ENCODE peak calls at places on chromosome 22, in four cellular contexts. Z, P, D and G are unnamed samples.

GRCh38 chr22:20656516-20656901 is 117.4 kb upstream of the SERPIND1 start:
- DNase-seq in Z (no peak), P (no peak), D (no peak), G (no peak)

GRCh38 chr22:21766933-21767462 is 31.4 kb upstream of the YPEL1 start:
- DNase-seq in Z (no peak), P (no peak), D (peak; percentile 69), G (peak; percentile 88)

GRCh38 chr22:29871684-29872083 is 11.3 kb upstream of the MTMR3 start:
- DNase-seq in Z (no peak), P (no peak), D (no peak), G (no peak)

GRCh38 chr22:46747646-46748045 is 9.6 kb upstream of the CERK start:
- DNase-seq in Z (no peak), P (no peak), D (no peak), G (no peak)

GRCh38 chr22:27761036-27761435 is 40.5 kb downstream of the MN1 start:
- DNase-seq in Z (no peak), P (no peak), D (no peak), G (no peak)

GRCh38 chr22:21633481-21633880 is 921 bp downstream of the CCDC116 start:
- DNase-seq in Z (no peak), P (no peak), D (no peak), G (no peak)

GRCh38 chr22:21567456-21568206 is at the start of gene UBE2L3:
- DNase-seq in Z (peak; percentile 70), P (peak; percentile 89), D (peak; percentile 87), G (peak; percentile 67)

GRCh38 chr22:35467788-35468187 is 67.8 kb downstream of the MCM5 start:
- DNase-seq in Z (peak; percentile 40), P (peak; percentile 76), D (no peak), G (no peak)

GRCh38 chr22:31750365-31751284 is 693 bp upstream of the PRR14L start:
- DNase-seq in Z (no peak), P (peak; percentile 22), D (no peak), G (no peak)

GRCh38 chr22:29408925-29409324 is 20.6 kb upstream of the AP1B1 start:
- DNase-seq in Z (no peak), P (no peak), D (no peak), G (no peak)

GRCh38 chr22:27810566-27810965 is 9.0 kb upstream of the MN1 start:
- DNase-seq in Z (peak; percentile 70), P (peak; percentile 38), D (no peak), G (no peak)

GRCh38 chr22:27377501-27377900 is 424.1 kb downstream of the MN1 start:
- DNase-seq in Z (no peak), P (no peak), D (no peak), G (no peak)

GRCh38 chr22:18033204-18033998 is 9.0 kb upstream of the MICAL3 start:
- DNase-seq in Z (no peak), P (no peak), D (no peak), G (no peak)

GRCh38 chr22:42620084-42620483 is 5.4 kb upstream of the POLDIP3 start:
- DNase-seq in Z (no peak), P (no peak), D (no peak), G (no peak)
- H3K4me3 ChIP-seq in Z (no peak overlapping the region), P (no peak overlapping the region), D (no peak overlapping the region), G (no peak overlapping the region)

GRCh38 chr22:24433001-24433867 is 5.8 kb downstream of the ADORA2A start:
- DNase-seq in Z (no peak), P (no peak), D (peak; percentile 16), G (no peak)

GRCh38 chr22:24435323-24435645 is 7.9 kb downstream of the ADORA2A start:
- DNase-seq in Z (no peak), P (no peak), D (no peak), G (no peak)

GRCh38 chr22:24433868-24434471 is 6.6 kb downstream of the ADORA2A start:
- DNase-seq in Z (peak; percentile 43), P (no peak), D (no peak), G (no peak)

GRCh38 chr22:24435861-24436351 is 8.5 kb downstream of the ADORA2A start:
- DNase-seq in Z (no peak), P (no peak), D (no peak), G (no peak)

GRCh38 chr22:24434472-24435322 is 7.3 kb downstream of the ADORA2A start:
- DNase-seq in Z (peak; percentile 48), P (no peak), D (peak; percentile 86), G (peak; percentile 97)
- H3K4me3 ChIP-seq in Z (no peak overlapping the region), P (no peak overlapping the region), D (peak overlapping the region; percentile 32), G (no peak overlapping the region)

GRCh38 chr22:38981659-38982007 is 514 bp upstream of the APOBEC3B start:
- DNase-seq in Z (no peak), P (no peak), D (no peak), G (no peak)
- H3K4me3 ChIP-seq in Z (peak overlapping the region; percentile 54), P (no peak overlapping the region), D (peak overlapping the region; percentile 48), G (no peak overlapping the region)

GRCh38 chr22:50251472-50252054 is 498 bp upstream of the HDAC10 start:
- DNase-seq in Z (no peak), P (no peak), D (peak; percentile 31), G (no peak)

GRCh38 chr22:50249382-50250248 is 1.4 kb downstream of the HDAC10 start:
- DNase-seq in Z (no peak), P (no peak), D (no peak), G (no peak)

GRCh38 chr22:50252081-50253045 is 1.3 kb upstream of the HDAC10 start:
- DNase-seq in Z (peak; percentile 80), P (peak; percentile 85), D (peak; percentile 75), G (peak; percentile 26)

GRCh38 chr22:50250249-50250554 is 863 bp downstream of the HDAC10 start:
- DNase-seq in Z (no peak), P (no peak), D (no peak), G (no peak)

DNA sequence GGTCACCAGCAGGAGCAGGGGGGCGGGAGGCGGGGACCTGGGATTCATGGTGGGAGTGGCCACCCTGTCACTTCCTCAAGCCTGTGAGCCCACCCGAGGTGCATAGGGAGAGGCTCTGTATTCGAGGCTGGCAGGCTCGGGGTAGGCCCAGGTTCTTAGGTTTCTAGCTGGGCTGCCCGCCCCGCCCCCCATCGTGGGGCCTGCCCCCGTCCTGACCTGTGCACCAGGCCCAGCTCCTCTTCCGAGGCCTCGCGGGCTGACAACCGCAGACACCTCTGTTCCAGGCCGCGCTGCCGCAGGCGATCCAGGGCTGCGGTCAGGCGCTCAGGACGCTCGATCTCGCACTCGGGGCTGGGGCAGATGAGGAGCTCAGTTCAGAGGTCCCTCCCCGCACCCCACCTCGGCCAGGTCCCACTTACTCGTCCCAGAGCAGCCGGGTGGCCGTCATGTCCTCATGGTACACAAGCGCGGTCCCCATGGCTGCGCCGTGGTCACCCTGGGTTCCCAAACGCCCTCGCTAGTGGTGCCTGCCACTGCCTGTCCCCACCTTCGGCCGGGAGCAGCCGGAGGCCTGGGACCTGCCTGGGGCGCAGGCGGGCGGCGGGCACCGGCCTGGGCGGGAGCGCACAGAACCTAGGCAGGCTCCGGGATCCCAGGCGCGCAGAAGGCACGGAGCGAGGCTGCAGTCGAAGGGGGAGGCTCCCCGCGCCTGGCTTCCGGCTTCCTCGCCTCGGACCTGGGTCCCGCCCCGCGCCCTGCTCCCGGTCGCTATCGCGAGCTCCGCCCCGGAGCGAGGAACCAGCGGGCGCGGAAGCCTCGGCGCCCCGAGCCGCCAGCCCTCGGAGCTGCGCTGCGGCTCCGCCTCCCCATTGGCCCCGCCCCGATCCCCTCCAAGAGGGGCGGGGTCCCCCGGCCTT is at the start of gene HDAC10:
- DNase-seq in Z (peak; percentile 45), P (peak; percentile 90), D (peak; percentile 76), G (peak; percentile 66)
- H3K4me3 ChIP-seq in Z (peak within 1 kb of the TSS; percentile 75), P (peak within 1 kb of the TSS; percentile 90), D (peak within 1 kb of the TSS; percentile 89), G (peak within 1 kb of the TSS; percentile 86)

DNA sequence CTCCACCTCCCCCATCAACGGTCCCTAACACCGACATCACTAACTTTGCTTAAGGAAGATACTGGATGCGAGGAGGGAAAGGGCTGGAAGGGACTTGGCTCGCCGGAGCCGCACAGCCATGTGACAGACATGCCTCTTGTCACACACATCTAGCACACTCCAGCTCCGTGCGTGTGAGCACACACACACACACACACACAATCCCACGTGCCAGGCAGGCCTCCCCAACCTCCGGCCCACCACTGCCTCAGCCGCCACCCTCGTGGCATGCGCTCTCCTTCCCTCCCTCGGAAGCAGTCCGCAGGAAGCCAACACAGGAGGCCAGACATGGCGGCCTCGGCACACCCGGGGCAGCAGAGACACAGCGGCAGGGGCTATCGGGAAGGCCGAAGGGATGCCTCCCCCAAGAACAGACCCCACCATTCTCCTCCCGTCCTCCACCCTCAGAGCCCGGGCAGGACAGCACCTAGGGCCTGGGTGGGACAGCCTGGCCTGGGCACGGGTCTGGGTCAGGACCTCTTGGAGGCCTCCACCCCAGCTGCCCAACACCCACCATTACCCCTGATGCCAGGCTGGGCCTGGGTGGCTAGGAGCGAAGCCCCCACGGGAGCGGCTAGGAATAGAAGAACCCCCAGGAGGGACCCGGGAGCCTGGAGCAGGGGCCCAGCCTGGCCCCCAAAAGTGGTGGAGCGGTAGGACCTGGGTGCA is 1.0 kb downstream of the MFNG start:
- DNase-seq in Z (no peak), P (no peak), D (peak; percentile 75), G (peak; percentile 51)
- H3K4me3 ChIP-seq in Z (peak overlapping the region; percentile 55), P (peak overlapping the region; percentile 41), D (peak overlapping the region; percentile 73), G (peak overlapping the region; percentile 92)

DNA sequence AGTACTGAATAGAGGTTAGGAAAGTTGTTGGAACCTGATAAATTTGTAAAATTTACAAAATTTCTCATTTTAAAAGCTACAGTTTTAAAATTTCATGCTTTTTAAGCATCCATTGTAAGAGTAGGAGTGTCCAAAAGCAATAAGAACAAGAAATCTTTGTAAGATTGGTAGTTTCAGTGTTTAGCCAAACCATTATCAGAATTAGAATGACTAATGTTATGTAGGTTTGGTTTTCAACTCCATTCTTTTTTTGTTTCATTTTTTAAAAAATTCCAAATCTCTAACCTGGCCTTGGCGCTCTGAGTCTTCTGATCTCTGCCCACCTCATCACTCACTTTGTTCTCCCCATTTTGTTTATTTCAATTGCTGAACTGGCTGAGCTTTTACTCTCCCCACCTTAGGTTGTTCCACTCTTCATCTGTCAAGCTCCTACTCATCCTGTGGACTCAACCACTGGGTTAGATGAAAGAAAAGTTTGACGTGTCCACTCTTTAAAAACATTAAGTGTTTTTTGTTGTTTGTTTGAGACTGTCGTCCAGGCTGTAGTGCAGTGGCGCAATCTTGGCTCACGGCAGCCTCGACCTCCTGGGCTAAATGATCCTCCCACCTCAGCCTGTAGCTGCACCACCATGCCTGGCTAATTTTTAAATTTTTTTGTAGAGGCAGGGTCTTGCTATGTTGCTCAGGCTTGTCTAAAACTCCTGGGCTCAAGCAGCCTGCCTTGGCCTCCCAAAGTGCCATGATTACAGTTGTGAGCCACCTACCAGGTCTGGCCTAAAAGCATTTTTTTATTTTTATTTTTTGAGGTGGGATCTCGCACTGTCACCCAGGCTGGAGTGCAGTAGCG is 14.0 kb downstream of the EP300 start:
- DNase-seq in Z (no peak), P (no peak), D (no peak), G (no peak)
- H3K4me3 ChIP-seq in Z (no peak overlapping the region), P (no peak overlapping the region), D (no peak overlapping the region), G (no peak overlapping the region)